ENCODE peak calls at places on chromosome 7, in six cellular contexts. J is uterus; A is tibial artery; L is right atrium auricular region; V is tibial nerve; G is CD8-positive, alpha-beta T cell. T is an unnamed sample.

GRCh38 chr7:104008107-104008506 is 18.6 kb upstream of the RELN start:
- DNase-seq in L (no peak), A (no peak), J (no peak), V (no peak), G (no peak), T (no peak)

GRCh38 chr7:44569958-44570357 is 3.8 kb downstream of the DDX56 start:
- DNase-seq in L (no peak), A (peak; percentile 43), J (peak; percentile 10), G (no peak), V (no peak), T (no peak)

GRCh38 chr7:2316578-2316977 is 2.3 kb upstream of the SNX8 start:
- DNase-seq in J (no peak), V (no peak), G (no peak), A (no peak), L (no peak), T (no peak)

GRCh38 chr7:147923841-147924240 is 666.7 kb upstream of the C7orf33 start:
- DNase-seq in L (no peak), A (no peak), J (no peak), V (no peak), G (no peak), T (no peak)

GRCh38 chr7:119623427-119623826 is 649.5 kb upstream of the KCND2 start:
- DNase-seq in J (no peak), V (no peak), G (no peak), L (no peak), A (no peak), T (no peak)

GRCh38 chr7:20152057-20152456 is 65.1 kb downstream of the MACC1 start:
- DNase-seq in G (no peak), A (no peak), V (no peak), J (no peak), L (no peak), T (no peak)

GRCh38 chr7:6258440-6259182 is 13.8 kb downstream of the CYTH3 start:
- DNase-seq in V (no peak), L (no peak), A (no peak), G (no peak), J (no peak), T (peak; percentile 96)

GRCh38 chr7:149856583-149856982 is 17.2 kb upstream of the ATP6V0E2 start:
- DNase-seq in G (no peak), J (no peak), L (no peak), V (no peak), A (no peak), T (no peak)

GRCh38 chr7:22625251-22625650 is 101.7 kb upstream of the IL6 start:
- DNase-seq in V (no peak), J (no peak), A (no peak), G (no peak), L (no peak), T (no peak)

GRCh38 chr7:158827411-158828342 is 1.6 kb downstream of the ESYT2 start:
- DNase-seq in L (no peak), J (no peak), G (no peak), V (no peak), A (no peak), T (peak; percentile 41)

GRCh38 chr7:70193514-70193913 is 595.2 kb downstream of the AUTS2 start:
- DNase-seq in A (no peak), V (no peak), L (no peak), J (no peak), G (no peak), T (peak; percentile 31)

GRCh38 chr7:101172854-101173751 is 7.0 kb downstream of the NAT16 start:
- DNase-seq in J (no peak), L (no peak), A (peak; percentile 75), G (no peak), V (no peak), T (peak; percentile 63)

GRCh38 chr7:158392251-158392650 is 195.4 kb downstream of the PTPRN2 start:
- DNase-seq in A (no peak), G (no peak), V (no peak), L (no peak), J (no peak), T (no peak)

GRCh38 chr7:3033581-3033980 is 10.1 kb downstream of the CARD11 start:
- DNase-seq in A (no peak), L (no peak), J (no peak), V (no peak), G (no peak), T (no peak)

GRCh38 chr7:50339990-50340500 is 35.5 kb downstream of the IKZF1 start:
- DNase-seq in G (no peak), A (no peak), V (no peak), J (no peak), L (no peak), T (no peak)

GRCh38 chr7:37577901-37578300 is 105.7 kb upstream of the GPR141 start:
- DNase-seq in A (no peak), L (no peak), G (no peak), V (no peak), J (no peak), T (no peak)

GRCh38 chr7:31095286-31096197 is 43.4 kb downstream of the ADCYAP1R1 start:
- DNase-seq in L (no peak), A (peak; percentile 17), J (peak; percentile 0), G (no peak), V (no peak), T (no peak)

GRCh38 chr7:2104716-2105115 is 128.0 kb downstream of the MAD1L1 start:
- DNase-seq in V (no peak), G (no peak), J (peak; percentile 83), L (no peak), A (no peak), T (peak; percentile 66)

GRCh38 chr7:152137476-152138025 is 112.1 kb downstream of the GALNT11 start:
- DNase-seq in A (no peak), V (no peak), G (no peak), J (no peak), L (no peak), T (no peak)

GRCh38 chr7:154231732-154232131 is 179.5 kb downstream of the DPP6 start:
- DNase-seq in L (no peak), J (no peak), A (no peak), V (no peak), G (no peak), T (no peak)

GRCh38 chr7:115086146-115086841 is 164.4 kb downstream of the MDFIC start:
- DNase-seq in G (no peak), A (no peak), L (no peak), J (no peak), V (no peak), T (no peak)

GRCh38 chr7:42876182-42877068 is 35.4 kb downstream of the C7orf25 start:
- DNase-seq in A (no peak), J (peak; percentile 57), G (peak; percentile 23), V (peak; percentile 30), L (no peak), T (peak; percentile 62)

GRCh38 chr7:24082826-24083225 is 201.2 kb upstream of the NPY start:
- DNase-seq in G (no peak), J (no peak), A (no peak), V (no peak), L (no peak), T (no peak)

GRCh38 chr7:151087247-151088018 is 1.2 kb downstream of the AGAP3 start:
- DNase-seq in J (peak; percentile 56), L (no peak), A (peak; percentile 79), V (no peak), G (no peak), T (peak; percentile 55)

GRCh38 chr7:151453326-151453791 is 13.4 kb upstream of the CRYGN start:
- DNase-seq in L (peak; percentile 56), V (no peak), J (no peak), A (no peak), G (no peak), T (no peak)

GRCh38 chr7:24572014-24572413 is 1.2 kb upstream of the PALS2 start:
- DNase-seq in L (no peak), A (no peak), G (no peak), J (no peak), V (no peak), T (no peak)

GRCh38 chr7:80288175-80289122 is 153.8 kb downstream of the GNAI1 start:
- DNase-seq in J (no peak), G (no peak), L (no peak), V (no peak), A (no peak), T (no peak)

GRCh38 chr7:100435401-100436304 is 644 bp downstream of the PPP1R35 start:
- DNase-seq in A (peak; percentile 75), G (peak; percentile 35), L (no peak), V (no peak), J (no peak), T (peak; percentile 27)

GRCh38 chr7:42566981-42567510 is 330.0 kb upstream of the GLI3 start:
- DNase-seq in L (no peak), G (no peak), A (no peak), J (no peak), V (no peak), T (peak; percentile 53)

GRCh38 chr7:36506130-36506794 is 116.6 kb downstream of the ANLN start:
- DNase-seq in A (no peak), L (no peak), G (no peak), V (no peak), J (no peak), T (no peak)

GRCh38 chr7:139842414-139843210 is 13.5 kb downstream of the TBXAS1 start:
- DNase-seq in G (no peak), J (no peak), V (no peak), A (no peak), L (no peak), T (no peak)

GRCh38 chr7:71220210-71220695 is 88.3 kb downstream of the GALNT17 start:
- DNase-seq in J (no peak), L (no peak), G (no peak), V (no peak), A (peak; percentile 71), T (no peak)
- TF ChIP-seq CTCF in J (no peak), L (no peak), G (no peak), V (no peak), A (peak; percentile 39), T (no peak)

GRCh38 chr7:116327751-116328150 is 117.4 kb downstream of the TES start:
- DNase-seq in A (no peak), J (no peak), G (no peak), V (no peak), L (no peak), T (peak; percentile 83)
- H3K4me3 ChIP-seq in A (no peak overlapping the region), J (no peak overlapping the region), G (no peak overlapping the region), V (no peak overlapping the region), L (no peak overlapping the region), T (no peak overlapping the region)

GRCh38 chr7:130277763-130278643 is 11.3 kb downstream of the CPA2 start:
- DNase-seq in L (no peak), V (peak; percentile 45), J (peak; percentile 63), G (no peak), A (peak; percentile 79), T (peak; percentile 75)
- TF ChIP-seq CTCF in L (peak; percentile 71), V (peak; percentile 37), J (peak; percentile 70), G (no peak), A (peak; percentile 69), T (peak; percentile 76)

DNA sequence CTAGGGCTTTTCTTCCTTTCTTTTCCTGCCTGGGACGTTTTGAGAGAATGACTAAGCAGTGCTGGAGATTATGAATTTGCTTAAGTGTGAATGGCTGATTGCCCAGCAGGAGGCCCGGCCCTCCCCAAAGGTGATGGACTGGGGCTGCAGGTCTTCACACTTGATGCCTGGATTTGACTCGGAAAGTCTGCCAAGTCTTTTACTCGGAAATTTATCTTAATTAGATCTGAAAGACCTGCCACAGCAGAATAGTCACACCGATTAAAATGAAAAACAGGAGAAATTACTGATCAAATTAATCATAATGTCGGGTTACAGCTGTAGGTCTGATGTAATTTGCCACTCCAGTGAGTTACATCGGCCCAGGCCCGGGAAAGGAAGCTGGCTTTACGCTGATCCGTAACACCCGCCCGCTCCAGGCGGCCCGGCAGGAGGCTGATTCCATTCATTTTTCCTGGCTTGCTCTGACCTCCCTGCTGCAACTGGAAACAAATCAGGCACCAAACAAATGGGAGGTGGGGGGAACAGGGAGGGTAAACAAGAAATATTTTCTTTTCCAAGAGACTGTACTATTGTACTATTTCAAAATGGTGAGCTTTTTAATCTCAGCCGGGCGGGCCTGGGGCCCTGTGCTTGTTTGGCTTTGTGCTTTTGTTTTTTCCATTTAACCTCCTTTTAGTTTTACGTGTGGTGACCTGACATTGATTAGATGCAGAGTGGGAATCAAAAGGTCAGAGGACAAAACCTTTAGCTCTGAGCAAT is 212.4 kb upstream of the YAE1 start:
- DNase-seq in V (no peak), A (no peak), J (peak; percentile 59), L (no peak), G (no peak), T (peak; percentile 71)
- H3K4me3 ChIP-seq in V (no peak overlapping the region), A (no peak overlapping the region), J (no peak overlapping the region), L (no peak overlapping the region), G (no peak overlapping the region), T (no peak overlapping the region)

T was measured in AG10803.